ENCODE peak calls at places on chromosomes 2 and 18, in five cellular contexts. A, W, D, O and M are unnamed samples.

GRCh38 chr2:150697596-150697995 is 210.1 kb upstream of the RND3 start:
- DNase-seq in D (no peak), A (no peak), W (no peak), O (no peak), M (peak; percentile 65)

GRCh38 chr2:25955036-25955435 is 27.3 kb downstream of the KIF3C start:
- DNase-seq in A (no peak), D (no peak), W (no peak), O (no peak), M (no peak)

GRCh38 chr2:209937893-209938292 is 64.5 kb upstream of the RPE start:
- DNase-seq in A (no peak), W (no peak), D (no peak), O (no peak), M (no peak)

GRCh38 chr2:208565690-208566421 is 159.3 kb downstream of the PTH2R start:
- DNase-seq in W (no peak), D (no peak), O (no peak), A (no peak), M (no peak)

GRCh38 chr2:237714690-237715458 is 83.7 kb upstream of the RBM44 start:
- DNase-seq in D (no peak), O (no peak), A (no peak), W (no peak), M (peak; percentile 35)

GRCh38 chr2:119306196-119306590 is 60.4 kb downstream of the C2orf76 start:
- DNase-seq in D (no peak), W (no peak), A (no peak), O (no peak), M (no peak)

GRCh38 chr2:240429341-240429871 is 6.1 kb upstream of the GPC1 start:
- DNase-seq in W (no peak), A (no peak), D (no peak), O (no peak), M (no peak)

GRCh38 chr18:41850781-41851180 is 104.3 kb upstream of the PIK3C3 start:
- DNase-seq in D (no peak), A (no peak), W (no peak), O (no peak), M (no peak)

GRCh38 chr18:40938615-40939014 is 1016.4 kb upstream of the PIK3C3 start:
- DNase-seq in W (no peak), A (no peak), O (no peak), D (no peak), M (no peak)

GRCh38 chr2:11744631-11745394 is 1.6 kb upstream of the LPIN1 start:
- DNase-seq in W (peak; percentile 28), A (no peak), D (no peak), O (no peak), M (peak; percentile 42)

GRCh38 chr2:100383306-100383705 is 34.2 kb downstream of the CHST10 start:
- DNase-seq in A (no peak), O (no peak), D (no peak), W (no peak), M (no peak)

GRCh38 chr2:165636959-165637358 is 157.1 kb downstream of the GALNT3 start:
- DNase-seq in A (no peak), D (no peak), O (no peak), W (no peak), M (no peak)

GRCh38 chr2:109318150-109318948 is 189.3 kb downstream of the SH3RF3 start:
- DNase-seq in D (no peak), A (peak; percentile 82), O (no peak), W (peak; percentile 16), M (peak; percentile 92)

GRCh38 chr2:144460981-144461766 is 58.7 kb downstream of the ZEB2 start:
- DNase-seq in D (no peak), W (no peak), A (no peak), O (no peak), M (peak; percentile 80)

GRCh38 chr2:101673920-101674319 is 23.6 kb upstream of the MAP4K4 start:
- DNase-seq in O (no peak), W (no peak), A (no peak), D (no peak), M (no peak)

GRCh38 chr2:199659207-199659606 is 191.8 kb downstream of the FTCDNL1 start:
- DNase-seq in A (no peak), O (peak; percentile 30), W (no peak), D (no peak), M (peak; percentile 27)

GRCh38 chr2:113705982-113706523 is 50.4 kb downstream of the SLC35F5 start:
- DNase-seq in W (no peak), O (no peak), A (no peak), D (no peak), M (no peak)

GRCh38 chr2:98123286-98123685 is 36.3 kb downstream of the VWA3B start:
- DNase-seq in W (no peak), O (no peak), D (no peak), A (no peak), M (no peak)

GRCh38 chr2:240564191-240564570 is 4.0 kb downstream of the DUSP28 start:
- DNase-seq in A (no peak), O (no peak), D (no peak), W (no peak), M (no peak)

GRCh38 chr18:13547347-13547746 is 179.0 kb downstream of the FAM210A start:
- DNase-seq in W (no peak), A (no peak), D (no peak), O (no peak), M (no peak)

GRCh38 chr18:58335223-58335622 is 291.2 kb downstream of the NEDD4L start:
- DNase-seq in O (no peak), A (no peak), W (peak; percentile 68), D (no peak), M (no peak)